ENCODE peak calls at places on chromosomes 7 and 10, in four cellular contexts. Y is HepG2, X is upper lobe of left lung, S is sigmoid colon. M is an unnamed sample.
A peak's percentile ranks its signal among the peaks of the same experiment; 100 is the strongest.

GRCh38 chr7:17779381-17779780 is 160.9 kb downstream of the SNX13 start:
- DNase-seq in S (no peak), Y (no peak), X (no peak), M (no peak)

GRCh38 chr10:10959666-10960065 is 58.0 kb upstream of the CELF2 start:
- DNase-seq in S (no peak), X (no peak), Y (no peak), M (no peak)

GRCh38 chr10:88986549-88987242 is 3.9 kb upstream of the FAS start:
- DNase-seq in S (no peak), X (no peak), Y (peak; percentile 19), M (no peak)

GRCh38 chr10:58758311-58758710 is 245.6 kb downstream of the BICC1 start:
- DNase-seq in S (no peak), X (no peak), Y (no peak), M (no peak)

GRCh38 chr10:80526742-80527141 is 11.0 kb upstream of the SH2D4B start:
- DNase-seq in Y (no peak), S (no peak), X (peak; percentile 37), M (no peak)

GRCh38 chr10:59903871-59904270 is 2.5 kb downstream of the CCDC6 start:
- DNase-seq in Y (no peak), S (no peak), X (no peak), M (no peak)

GRCh38 chr7:112547916-112548315 is 67.1 kb downstream of the LSMEM1 start:
- DNase-seq in X (no peak), Y (no peak), S (no peak), M (no peak)

GRCh38 chr10:71802715-71803488 is 29.6 kb upstream of the VSIR start:
- DNase-seq in S (no peak), Y (no peak), X (no peak), M (no peak)

GRCh38 chr10:67036808-67037207 is 111.0 kb downstream of the LRRTM3 start:
- DNase-seq in X (no peak), S (no peak), Y (no peak), M (no peak)

DNA sequence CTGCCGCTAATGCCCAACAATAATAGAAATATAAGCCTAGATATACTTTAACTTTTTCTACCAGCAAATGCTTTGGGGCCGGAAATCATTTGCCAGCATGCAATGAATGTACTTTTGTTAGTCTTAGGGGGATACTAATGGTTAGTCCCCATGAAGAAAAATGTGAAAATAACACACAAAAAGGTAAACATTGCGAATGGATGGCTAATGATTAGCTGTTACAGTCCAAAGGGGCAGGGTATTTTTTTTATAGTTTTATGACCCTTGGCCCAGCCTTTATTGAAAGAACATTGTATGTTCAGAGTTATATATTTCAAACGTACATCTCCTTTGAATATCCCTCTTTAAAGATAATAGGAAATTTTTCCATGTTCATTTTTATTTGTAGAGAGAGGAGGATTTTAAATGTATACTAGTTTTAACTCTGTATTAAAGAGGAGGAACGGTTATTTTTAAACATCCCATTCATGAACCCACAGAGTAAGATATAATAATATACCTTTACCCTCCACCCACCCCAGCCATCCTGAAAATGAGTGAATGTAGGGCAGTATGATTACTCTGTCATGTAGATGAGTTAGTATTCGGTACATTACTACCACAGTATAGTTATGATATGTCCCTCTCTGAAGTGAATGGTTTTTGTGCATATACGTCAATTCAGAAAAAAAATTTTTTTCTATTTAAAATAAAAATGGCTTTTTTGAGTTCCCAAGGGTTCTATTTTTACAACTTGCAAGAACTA is 63.6 kb downstream of the ARID5B start:
- DNase-seq in Y (peak; percentile 93), S (no peak), X (no peak), M (no peak)
- H3K27ac ChIP-seq in Y (peak overlapping the region; percentile 94), S (peak overlapping the region; percentile 66), X (no peak overlapping the region), M (no peak overlapping the region)

GRCh38 chr10:6493521-6494451 is 86.3 kb downstream of the PRKCQ start:
- DNase-seq in S (no peak), Y (no peak), X (no peak), M (peak; percentile 52)

GRCh38 chr10:6491841-6492609 is 88.1 kb downstream of the PRKCQ start:
- DNase-seq in S (no peak), X (no peak), Y (no peak), M (peak; percentile 80)

GRCh38 chr10:6494934-6495592 is 85.0 kb downstream of the PRKCQ start:
- DNase-seq in X (no peak), Y (no peak), S (no peak), M (no peak)

GRCh38 chr10:6494452-6494839 is 85.6 kb downstream of the PRKCQ start:
- DNase-seq in X (no peak), Y (no peak), S (no peak), M (no peak)

DNA sequence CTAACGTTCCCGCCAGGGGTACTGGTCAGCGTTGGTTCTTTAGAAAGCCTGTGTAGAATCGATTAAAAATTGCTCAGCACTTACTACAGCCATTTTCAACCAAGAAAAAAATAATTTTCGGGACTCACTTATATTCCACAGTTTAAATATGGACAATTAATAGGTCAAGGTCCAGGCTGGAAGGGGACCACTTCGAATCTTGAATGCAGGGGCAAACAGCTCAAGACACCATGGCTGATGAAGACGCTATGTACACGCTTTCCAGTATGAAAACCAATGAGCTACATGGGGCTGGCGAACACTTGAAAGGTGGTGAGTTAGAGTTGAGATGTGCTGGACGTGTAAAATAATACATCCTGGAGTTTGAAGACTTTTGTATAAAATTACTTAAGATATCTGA is 87.2 kb downstream of the PRKCQ start:
- DNase-seq in S (no peak), X (no peak), Y (no peak), M (no peak)
- H3K27ac ChIP-seq in S (no peak overlapping the region), X (no peak overlapping the region), Y (no peak overlapping the region), M (peak overlapping the region; percentile 95)

GRCh38 chr7:43489257-43489656 is 93.7 kb upstream of the STK17A start:
- DNase-seq in S (no peak), X (no peak), Y (peak; percentile 50), M (no peak)
- H3K27ac ChIP-seq in S (no peak overlapping the region), X (no peak overlapping the region), Y (peak overlapping the region; percentile 74), M (no peak overlapping the region)

GRCh38 chr7:143280160-143280559 is 4.6 kb upstream of the TMEM139 start:
- DNase-seq in X (no peak), Y (no peak), S (no peak), M (no peak)
- H3K27ac ChIP-seq in X (peak overlapping the region; percentile 21), Y (no peak overlapping the region), S (peak overlapping the region; percentile 65), M (no peak overlapping the region)

GRCh38 chr10:86899670-86900276 is 57.6 kb downstream of the MMRN2 start:
- DNase-seq in X (peak; percentile 52), Y (peak; percentile 60), S (peak; percentile 86), M (no peak)
- H3K27ac ChIP-seq in X (no peak overlapping the region), Y (no peak overlapping the region), S (peak overlapping the region; percentile 54), M (no peak overlapping the region)

DNA sequence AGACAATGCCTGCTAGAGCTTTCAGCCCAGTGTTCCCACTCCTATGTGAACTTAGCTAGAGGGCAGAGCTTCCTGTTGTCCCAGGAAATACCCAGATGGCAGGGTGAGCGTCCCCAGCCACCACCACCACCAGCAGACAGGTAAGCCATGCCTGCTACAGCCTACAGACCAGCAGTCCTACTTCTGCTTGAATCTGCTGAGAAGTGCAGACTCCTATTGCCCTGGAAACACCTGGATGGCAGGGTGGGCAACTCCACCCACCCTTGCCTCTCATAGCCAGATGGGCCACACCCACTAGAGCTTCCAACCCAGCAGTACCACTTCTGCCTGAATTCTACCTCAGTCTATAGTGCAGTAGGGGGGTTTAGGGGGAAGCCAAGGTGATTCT is 64.4 kb downstream of the FBXL13 start:
- DNase-seq in S (no peak), Y (no peak), X (no peak), M (no peak)
- H3K27ac ChIP-seq in S (no peak overlapping the region), Y (no peak overlapping the region), X (no peak overlapping the region), M (no peak overlapping the region)

GRCh38 chr10:63464402-63465292 is 1.1 kb downstream of the JMJD1C start:
- DNase-seq in Y (no peak), S (no peak), X (no peak), M (no peak)
- H3K27ac ChIP-seq in Y (peak overlapping the region; percentile 97), S (peak overlapping the region; percentile 92), X (peak overlapping the region; percentile 97), M (peak overlapping the region; percentile 69)

GRCh38 chr7:167087-167855 is 25.1 kb upstream of the FAM20C start:
- DNase-seq in X (peak; percentile 48), Y (no peak), S (peak; percentile 62), M (no peak)
- H3K27ac ChIP-seq in X (no peak overlapping the region), Y (no peak overlapping the region), S (no peak overlapping the region), M (no peak overlapping the region)